ENCODE peak calls at places on chromosomes 5 and 9, in five cellular contexts. Y, U, A, I and X are unnamed samples.

GRCh38 chr5:133292300-133292699 is 240.5 kb downstream of the HSPA4 start:
- DNase-seq in I (peak), U (no peak), A (no peak), Y (no peak), X (no peak)

GRCh38 chr9:134494905-134495304 is 146.7 kb upstream of the COL5A1 start:
- DNase-seq in A (no peak), U (no peak), Y (no peak), I (no peak), X (no peak)

GRCh38 chr9:120713257-120714087 is 798 bp downstream of the MEGF9 start:
- DNase-seq in U (peak), A (peak), I (no peak), Y (peak), X (peak)

GRCh38 chr5:55742778-55743177 is 4.9 kb downstream of the DDX4 start:
- DNase-seq in A (no peak), U (peak), Y (no peak), I (no peak), X (no peak)

GRCh38 chr9:96048116-96048953 is 172.8 kb downstream of the ERCC6L2 start:
- DNase-seq in A (peak), I (no peak), Y (peak), U (no peak), X (peak)

GRCh38 chr9:123825337-123825736 is 104.6 kb downstream of the DENND1A start:
- DNase-seq in U (peak), Y (no peak), A (peak), I (no peak), X (peak)

GRCh38 chr5:135887447-135887864 is 8.2 kb downstream of the IL9 start:
- DNase-seq in Y (peak), A (peak), I (peak), U (peak), X (peak)

GRCh38 chr5:135188233-135188909 is 154.3 kb upstream of the PITX1 start:
- DNase-seq in Y (no peak), U (no peak), I (no peak), A (no peak), X (no peak)

GRCh38 chr9:128523199-128523925 is 18.8 kb downstream of the GLE1 start:
- DNase-seq in A (peak), U (peak), Y (peak), I (no peak), X (peak)

GRCh38 chr5:98816574-98817222 is 43.2 kb downstream of the RGMB start:
- DNase-seq in A (no peak), Y (no peak), U (no peak), I (no peak), X (no peak)

GRCh38 chr5:26343801-26344310 is 694.5 kb downstream of the CDH9 start:
- DNase-seq in Y (no peak), U (no peak), I (no peak), A (no peak), X (no peak)

GRCh38 chr5:74185599-74185998 is 454.9 kb downstream of the ENC1 start:
- DNase-seq in U (no peak), A (no peak), I (no peak), Y (peak), X (no peak)

GRCh38 chr9:124079176-124079925 is 67.8 kb downstream of the LHX2 start:
- DNase-seq in I (no peak), A (peak), U (peak), Y (no peak), X (no peak)

GRCh38 chr5:173645437-173645807 is 29.0 kb upstream of the BOD1 start:
- DNase-seq in U (peak), Y (no peak), A (peak), I (no peak), X (peak)

GRCh38 chr9:108755979-108756378 is 99.8 kb downstream of the ACTL7B start:
- DNase-seq in Y (no peak), I (no peak), A (peak), U (no peak), X (no peak)

GRCh38 chr5:38257236-38258036 is 923 bp upstream of the EGFLAM start:
- DNase-seq in I (no peak), Y (peak), A (peak), U (no peak), X (peak)

GRCh38 chr5:472076-472655 is 29.2 kb downstream of the EXOC3 start:
- DNase-seq in Y (peak), A (no peak), U (peak), I (no peak), X (no peak)

GRCh38 chr5:73448072-73448432 is 525 bp downstream of the FOXD1 start:
- DNase-seq in I (no peak), U (no peak), A (peak), Y (peak), X (peak)

GRCh38 chr9:88660611-88661010 is 125.6 kb downstream of the NXNL2 start:
- DNase-seq in A (peak), U (peak), I (peak), Y (no peak), X (peak)

GRCh38 chr5:136458481-136458880 is 93.1 kb upstream of the TRPC7 start:
- DNase-seq in Y (no peak), I (no peak), U (no peak), A (no peak), X (no peak)

GRCh38 chr5:92758552-92758951 is 822.5 kb downstream of the NR2F1-AS1 start:
- DNase-seq in Y (no peak), A (no peak), I (no peak), U (peak), X (no peak)

GRCh38 chr5:148384389-148384756 is 615 bp downstream of the FBXO38 start:
- DNase-seq in A (peak), U (peak), Y (peak), I (no peak), X (no peak)

GRCh38 chr9:107251756-107252322 is 31.2 kb upstream of the RAD23B start:
- DNase-seq in Y (peak), A (no peak), I (no peak), U (peak), X (no peak)

GRCh38 chr5:1886634-1887399 is 4.1 kb upstream of the IRX4 start:
- DNase-seq in A (no peak), I (no peak), U (no peak), Y (no peak), X (peak)

GRCh38 chr9:23799521-23799920 is 26.5 kb downstream of the ELAVL2 start:
- DNase-seq in I (no peak), U (no peak), Y (no peak), A (no peak), X (peak)

GRCh38 chr5:663436-664342 is 29.5 kb downstream of the TPPP start:
- DNase-seq in Y (no peak), A (no peak), I (no peak), U (no peak), X (no peak)

GRCh38 chr5:149801307-149801985 is 71.3 kb downstream of the PPARGC1B start:
- DNase-seq in Y (no peak), U (no peak), I (no peak), A (no peak), X (no peak)

GRCh38 chr5:151288180-151288579 is 15.4 kb downstream of the SLC36A3 start:
- DNase-seq in Y (no peak), I (peak), A (peak), U (no peak), X (no peak)

GRCh38 chr9:106420511-106420944 is 442.4 kb upstream of the ZNF462 start:
- DNase-seq in A (no peak), Y (no peak), U (no peak), I (no peak), X (no peak)

GRCh38 chr5:82073179-82073578 is 101.4 kb downstream of the ATG10 start:
- DNase-seq in I (no peak), U (no peak), A (no peak), Y (no peak), X (no peak)

GRCh38 chr9:127562841-127563523 is 49.1 kb upstream of the STXBP1 start:
- DNase-seq in U (no peak), Y (no peak), A (no peak), I (no peak), X (no peak)

DNA sequence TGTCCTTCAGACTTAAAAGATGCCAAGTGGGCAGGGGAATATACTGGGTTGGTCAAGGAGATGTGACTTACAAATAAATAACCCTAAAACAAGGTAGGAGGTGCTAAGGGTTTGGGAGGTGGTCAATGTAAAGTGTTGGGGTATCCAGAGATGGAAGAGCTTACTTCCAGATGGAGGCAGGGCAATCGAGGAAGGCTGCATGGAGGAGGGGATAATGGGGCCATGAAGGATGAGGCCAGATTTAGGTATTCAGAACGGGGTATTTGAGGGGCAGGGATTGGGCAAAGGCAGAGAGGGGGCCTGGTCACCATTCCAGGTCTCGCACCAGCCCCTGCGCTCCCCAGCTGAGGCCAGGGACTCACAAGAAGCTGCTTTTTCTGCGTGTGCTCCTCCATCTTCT is 57.9 kb upstream of the FBXW11 start:
- DNase-seq in Y (no peak), U (no peak), I (no peak), A (no peak), X (no peak)
- TF ChIP-seq EZH2phosphoT487 in Y (no peak), U (no peak), I (no peak), A (no peak), X (no peak)

GRCh38 chr5:139390639-139391569 is 1.2 kb upstream of the MZB1 start:
- DNase-seq in U (no peak), I (no peak), A (no peak), Y (no peak), X (no peak)
- H3K27ac ChIP-seq in U (peak), I (peak), A (no peak), Y (no peak), X (no peak)

GRCh38 chr5:54533541-54534179 is 16.1 kb downstream of the SNX18 start:
- DNase-seq in A (peak), U (peak), Y (no peak), I (no peak), X (peak)
- H2AFZ ChIP-seq in A (no peak), U (peak), Y (no peak), I (no peak), X (no peak)

GRCh38 chr5:131649160-131649559 is 14.1 kb upstream of the RAPGEF6 start:
- DNase-seq in U (no peak), I (no peak), Y (no peak), A (no peak), X (no peak)
- TF ChIP-seq EZH2phosphoT487 in U (no peak), I (no peak), Y (no peak), A (no peak), X (no peak)